ENCODE peak calls at places on chromosomes 13 and 19, in seven cellular contexts. A, D, L, N, J, Z and X are unnamed samples.

GRCh38 chr19:38838208-38838985 is 6.8 kb upstream of the ECH1 start:
- DNase-seq in Z (no peak), L (no peak), A (no peak), N (no peak), J (no peak), D (peak), X (no peak)

GRCh38 chr13:50310734-50311133 is 295.5 kb downstream of the KCNRG start:
- DNase-seq in A (no peak), Z (no peak), D (no peak), J (no peak), L (no peak), N (no peak), X (no peak)

GRCh38 chr19:16159655-16160054 is 13.7 kb downstream of the CIB3 start:
- DNase-seq in A (no peak), J (no peak), Z (no peak), N (no peak), L (no peak), D (no peak), X (no peak)

GRCh38 chr13:29918845-29919244 is 68.4 kb upstream of the UBL3 start:
- DNase-seq in A (no peak), L (peak), Z (peak), D (no peak), N (no peak), J (peak), X (no peak)

GRCh38 chr13:113135281-113135760 is 12.7 kb downstream of the F10 start:
- DNase-seq in D (no peak), J (no peak), L (no peak), Z (no peak), A (no peak), N (no peak), X (no peak)

GRCh38 chr13:25371608-25372274 is at the start of gene ATP8A2:
- DNase-seq in A (no peak), N (peak), J (no peak), D (no peak), Z (no peak), L (no peak), X (no peak)

GRCh38 chr19:8004723-8005513 is 523 bp downstream of the ELAVL1 start:
- DNase-seq in D (no peak), N (no peak), Z (no peak), J (no peak), L (no peak), A (no peak), X (no peak)

GRCh38 chr13:42574011-42574410 is at the start of gene TNFSF11:
- DNase-seq in L (no peak), N (no peak), J (no peak), D (no peak), Z (no peak), A (no peak), X (no peak)

GRCh38 chr19:861756-862528 is 2.5 kb downstream of the CFD start:
- DNase-seq in D (peak), Z (peak), J (no peak), L (no peak), A (no peak), N (peak), X (no peak)

GRCh38 chr19:862529-863304 is 3.3 kb downstream of the CFD start:
- DNase-seq in Z (peak), N (peak), A (peak), D (peak), J (no peak), L (no peak), X (no peak)

GRCh38 chr19:858868-859843 is at the start of gene CFD:
- DNase-seq in Z (no peak), D (no peak), A (peak), J (no peak), L (no peak), N (no peak), X (no peak)

GRCh38 chr19:861099-861755 is 1.8 kb downstream of the CFD start:
- DNase-seq in D (no peak), J (no peak), L (no peak), Z (no peak), N (no peak), A (no peak), X (no peak)

DNA sequence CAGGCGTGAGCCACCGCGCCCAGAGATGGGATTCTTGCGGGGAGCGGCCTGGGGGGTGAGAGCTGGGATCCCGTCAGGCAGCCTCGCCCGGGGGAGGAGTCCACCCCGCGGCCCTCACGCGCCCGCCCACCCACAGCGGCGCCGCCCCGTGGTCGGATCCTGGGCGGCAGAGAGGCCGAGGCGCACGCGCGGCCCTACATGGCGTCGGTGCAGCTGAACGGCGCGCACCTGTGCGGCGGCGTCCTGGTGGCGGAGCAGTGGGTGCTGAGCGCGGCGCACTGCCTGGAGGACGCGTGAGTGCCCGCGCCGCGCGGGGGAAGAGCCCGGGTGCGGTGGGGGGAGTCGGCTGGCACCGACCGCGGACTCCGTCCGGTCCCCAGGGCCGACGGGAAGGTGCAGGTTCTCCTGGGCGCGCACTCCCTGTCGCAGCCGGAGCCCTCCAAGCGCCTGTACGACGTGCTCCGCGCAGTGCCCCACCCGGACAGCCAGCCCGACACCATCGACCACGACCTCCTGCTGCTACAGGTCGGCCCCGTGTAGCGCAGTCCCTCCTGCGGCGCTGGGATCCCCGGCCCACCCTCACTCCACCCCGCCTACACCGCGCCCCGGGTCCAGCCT is 1.1 kb downstream of the CFD start:
- DNase-seq in J (no peak), L (no peak), D (peak), A (peak), Z (peak), N (no peak), X (no peak)
- TF ChIP-seq CTCF in J (peak), L (peak), D (peak), A (no peak), Z (no peak), N (no peak), X (no peak)

DNA sequence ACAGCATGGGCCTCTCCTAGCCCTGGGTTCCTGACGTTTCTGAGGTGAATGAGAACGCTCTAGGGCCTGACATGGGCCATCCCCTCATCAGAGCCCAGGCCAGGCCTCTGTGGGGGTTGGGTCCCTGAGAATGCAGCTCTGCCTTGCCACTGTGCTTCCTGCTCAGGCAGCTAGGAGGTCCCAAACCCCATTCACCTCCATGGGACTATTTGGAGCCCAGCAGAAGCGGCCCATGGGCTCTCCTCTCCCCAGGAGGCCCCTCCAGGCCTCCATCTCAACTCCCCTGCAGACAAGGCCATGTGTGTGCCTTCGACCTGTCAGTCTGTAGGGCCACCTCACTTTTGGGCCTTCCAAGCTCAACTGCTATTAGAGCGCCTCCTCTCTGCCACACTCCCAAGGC is 36.9 kb downstream of the ELL start:
- DNase-seq in N (no peak), D (no peak), L (no peak), Z (no peak), J (no peak), A (no peak), X (no peak)
- TF ChIP-seq CTCF in N (no peak), D (no peak), L (no peak), Z (no peak), J (no peak), A (no peak), X (no peak)

GRCh38 chr19:13825489-13826475 is 30.5 kb downstream of the ZSWIM4 start:
- DNase-seq in N (no peak), Z (no peak), L (no peak), J (no peak), D (peak), A (no peak), X (no peak)
- TF ChIP-seq CTCF in N (no peak), Z (no peak), L (peak), J (peak), D (no peak), A (no peak), X (no peak)

GRCh38 chr13:73364706-73365105 is 305.9 kb downstream of the KLF5 start:
- DNase-seq in L (no peak), Z (no peak), A (no peak), D (peak), J (no peak), N (no peak), X (no peak)

GRCh38 chr13:73367886-73368285 is 309.1 kb downstream of the KLF5 start:
- DNase-seq in L (no peak), J (no peak), D (no peak), N (no peak), Z (no peak), A (no peak), X (no peak)

GRCh38 chr13:73365240-73365639 is 306.4 kb downstream of the KLF5 start:
- DNase-seq in A (no peak), L (no peak), D (peak), Z (no peak), J (no peak), N (no peak), X (no peak)

GRCh38 chr13:73366241-73366640 is 307.4 kb downstream of the KLF5 start:
- DNase-seq in D (no peak), N (no peak), J (no peak), Z (no peak), A (no peak), L (no peak), X (no peak)

DNA sequence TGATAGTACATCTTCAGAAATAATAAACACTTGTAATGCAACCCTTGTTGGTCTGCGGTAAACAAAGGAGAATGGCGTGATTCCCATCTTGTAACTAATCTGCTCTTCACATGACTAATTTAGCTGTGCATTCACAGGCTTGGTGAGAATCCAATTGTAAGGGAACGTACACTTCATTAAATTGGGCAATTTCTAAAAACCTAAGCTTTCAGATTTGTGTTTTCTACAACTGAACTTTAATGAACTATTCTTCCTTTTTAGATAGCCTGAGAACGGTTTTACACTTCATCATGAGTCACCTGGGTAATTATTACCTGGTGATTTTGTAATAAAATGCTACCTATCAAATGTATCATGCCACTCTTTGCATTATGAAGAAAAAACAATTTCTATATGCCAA is 306.9 kb downstream of the KLF5 start:
- DNase-seq in A (no peak), Z (no peak), J (no peak), L (no peak), N (no peak), D (no peak), X (no peak)
- TF ChIP-seq CTCF in A (no peak), Z (no peak), J (no peak), L (no peak), N (no peak), D (no peak), X (no peak)

GRCh38 chr13:99366075-99366987 is 59.1 kb upstream of the GPR183 start:
- DNase-seq in D (no peak), Z (no peak), J (no peak), L (no peak), N (no peak), A (peak), X (no peak)

GRCh38 chr13:99363949-99364348 is 56.8 kb upstream of the GPR183 start:
- DNase-seq in Z (no peak), J (no peak), L (no peak), N (no peak), A (no peak), D (no peak), X (no peak)

GRCh38 chr13:99370476-99371272 is 63.5 kb upstream of the GPR183 start:
- DNase-seq in A (peak), D (no peak), Z (no peak), N (no peak), L (no peak), J (no peak), X (no peak)

GRCh38 chr13:99367106-99367616 is 60.0 kb upstream of the GPR183 start:
- DNase-seq in J (no peak), Z (no peak), L (no peak), N (no peak), D (no peak), A (peak), X (no peak)

GRCh38 chr13:99367663-99368448 is 60.7 kb upstream of the GPR183 start:
- DNase-seq in N (no peak), A (peak), J (no peak), L (no peak), Z (no peak), D (no peak), X (no peak)
- TF ChIP-seq CTCF in N (no peak), A (no peak), J (no peak), L (no peak), Z (no peak), D (no peak), X (no peak)

GRCh38 chr13:106095406-106095805 is 440.1 kb downstream of the EFNB2 start:
- DNase-seq in L (no peak), Z (no peak), N (no peak), A (no peak), J (no peak), D (no peak), X (no peak)
- TF ChIP-seq CTCF in L (no peak), Z (no peak), N (no peak), A (no peak), J (no peak), D (no peak), X (no peak)

DNA sequence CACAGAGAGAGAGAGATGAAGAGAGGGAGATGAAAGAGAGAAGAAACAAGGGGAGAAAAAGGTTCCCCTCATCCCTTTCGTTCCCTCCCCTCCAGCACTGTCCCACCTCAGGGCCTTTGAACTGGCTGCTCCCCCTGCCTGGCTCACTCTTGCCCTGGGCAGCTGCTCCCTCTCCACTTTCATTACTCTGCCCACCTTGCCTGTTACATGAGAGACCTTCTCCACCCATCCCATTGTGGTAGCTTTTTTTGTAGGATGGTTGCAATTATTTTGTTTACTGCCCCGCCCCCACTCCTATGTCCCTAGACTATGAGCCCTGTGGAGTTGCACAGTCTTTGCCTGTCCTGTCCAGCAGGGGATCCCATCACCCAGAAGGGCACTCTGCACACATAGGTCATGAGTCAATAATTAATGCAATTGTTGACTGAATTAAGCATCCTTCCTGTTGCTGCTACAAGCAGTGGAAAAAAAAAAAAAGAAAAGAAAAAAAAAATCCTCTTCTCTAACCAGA is 14.1 kb downstream of the C19orf81 start:
- DNase-seq in Z (no peak), A (no peak), N (no peak), J (no peak), D (peak), L (no peak), X (no peak)
- TF ChIP-seq CTCF in Z (no peak), A (no peak), N (no peak), J (no peak), D (peak), L (no peak), X (no peak)

DNA sequence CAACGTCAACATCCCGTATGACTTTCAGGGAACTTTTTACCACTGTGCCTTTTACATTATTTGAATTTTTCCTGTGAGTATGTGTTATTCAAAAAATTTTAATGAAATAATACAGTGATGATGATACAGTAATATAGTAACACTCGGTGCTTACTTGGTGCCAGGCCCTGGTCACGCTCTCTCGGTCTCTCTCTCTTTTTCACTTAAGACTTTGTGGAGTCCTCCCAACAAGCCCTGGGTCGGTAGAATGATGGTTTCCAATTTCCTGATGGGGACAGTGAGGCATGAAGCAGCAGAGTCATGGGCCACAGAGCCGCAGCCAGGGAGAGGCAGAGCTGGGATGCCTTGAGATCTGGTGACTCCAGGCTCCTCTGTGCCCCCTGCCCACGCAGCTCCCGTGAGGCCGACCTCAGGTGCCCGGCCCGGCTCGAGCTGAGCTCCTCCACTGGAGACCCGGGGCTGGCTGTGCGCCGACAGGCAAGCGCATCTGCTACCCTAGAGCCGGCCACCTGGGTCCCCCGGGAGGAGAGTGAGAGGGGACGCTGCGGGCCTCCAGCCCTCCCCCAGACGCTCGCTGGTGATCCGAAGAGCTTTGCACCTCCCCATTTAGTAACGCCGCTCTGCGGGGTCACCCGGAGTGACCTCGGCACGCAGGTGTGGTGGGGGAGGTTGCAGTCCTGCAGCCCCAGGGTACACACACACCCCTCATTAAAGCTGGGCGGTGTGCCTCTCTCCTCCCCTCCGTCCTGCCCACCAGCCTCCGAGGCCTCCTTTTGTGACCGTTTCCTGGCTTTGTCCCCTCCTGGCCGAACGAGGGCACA is 4.4 kb upstream of the SBK3 start:
- DNase-seq in D (peak), L (peak), N (no peak), Z (no peak), A (no peak), J (peak), X (no peak)
- TF ChIP-seq CTCF in D (no peak), L (no peak), N (no peak), Z (no peak), A (no peak), J (peak), X (no peak)

GRCh38 chr13:80408270-80408669 is 67.3 kb upstream of the SPRY2 start:
- DNase-seq in A (no peak), J (no peak), N (no peak), D (peak), L (no peak), Z (no peak), X (no peak)
- TF ChIP-seq CTCF in A (no peak), J (no peak), N (no peak), D (no peak), L (no peak), Z (no peak), X (no peak)